ENCODE peak calls at places on chromosomes 1 and 21, in four cellular contexts. A is NCI-H69, D is LHCN-M2, V is sciatic nerve. B is an unnamed sample.
A peak's percentile ranks its signal among the peaks of the same experiment; 100 is the strongest.

GRCh38 chr21:30408782-30409494 is 13.1 kb downstream of the KRTAP13-1 start:
- DNase-seq in D (no peak), V (no peak), A (peak; percentile 97), B (no peak)

GRCh38 chr1:18955116-18955441 is 1.4 kb downstream of the IFFO2 start:
- DNase-seq in V (no peak), A (no peak), D (no peak), B (no peak)

GRCh38 chr1:230976825-230977747 is 1.6 kb downstream of the TTC13 start:
- DNase-seq in D (no peak), A (no peak), V (no peak), B (no peak)

GRCh38 chr1:223215026-223215425 is 72.0 kb upstream of the TLR5 start:
- DNase-seq in D (no peak), A (no peak), V (no peak), B (no peak)

GRCh38 chr1:30572192-30572591 is 151.2 kb downstream of the MATN1 start:
- DNase-seq in V (no peak), D (no peak), A (no peak), B (no peak)

GRCh38 chr1:31627301-31627929 is 9.9 kb downstream of the HCRTR1 start:
- DNase-seq in V (no peak), D (peak; percentile 68), A (no peak), B (no peak)

GRCh38 chr1:193070942-193071341 is 11.5 kb downstream of the RO60 start:
- DNase-seq in D (no peak), V (no peak), A (peak; percentile 81), B (no peak)

GRCh38 chr1:181981821-181982220 is 79.7 kb downstream of the ZNF648 start:
- DNase-seq in A (no peak), D (no peak), V (no peak), B (no peak)

GRCh38 chr1:206145771-206146290 is 28.6 kb upstream of the AVPR1B start:
- DNase-seq in D (peak; percentile 83), V (no peak), A (no peak), B (no peak)

GRCh38 chr1:233327938-233328660 is 575 bp downstream of the MAP3K21 start:
- DNase-seq in V (peak; percentile 56), D (no peak), A (peak; percentile 78), B (no peak)

GRCh38 chr1:187051618-187052232 is 223.0 kb downstream of the PLA2G4A start:
- DNase-seq in A (peak; percentile 79), D (peak; percentile 45), V (no peak), B (no peak)